ENCODE peak calls at places on chromosomes 1 and 21, in nine cellular contexts. One of them, this sample, is unnamed.

GRCh38 chr1:158112994-158113758 is 67.5 kb upstream of the CD1D start:
- DNase-seq in NT2/D1: peak
- DNase-seq in nucleus accumbens: no peak
- DNase-seq in activated CD8-positive, alpha-beta memory T cell treated with anti-CD3 and anti-CD28 coated beads, Interleukin-2, amount 10 ng/mL, durations not matched to agents 7 days and 5 days: no peak
- DNase-seq in stimulated activated CD8-positive, alpha-beta memory T cell treated with anti-CD3 and anti-CD28 coated beads, Interleukin-2, amount 100 ng/mL, for 48 hours: peak
- DNase-seq in AG10803: peak
- DNase-seq in H4: no peak
- DNase-seq in BJ: no peak
- DNase-seq in mesenchymal stem cell: peak
- DNase-seq in this sample: peak

GRCh38 chr1:162696286-162696862 is 64.1 kb downstream of the DDR2 start:
- DNase-seq in NT2/D1: peak
- DNase-seq in nucleus accumbens: no peak
- DNase-seq in activated CD8-positive, alpha-beta memory T cell treated with anti-CD3 and anti-CD28 coated beads, Interleukin-2, amount 10 ng/mL, durations not matched to agents 7 days and 5 days: no peak
- DNase-seq in stimulated activated CD8-positive, alpha-beta memory T cell treated with anti-CD3 and anti-CD28 coated beads, Interleukin-2, amount 100 ng/mL, for 48 hours: no peak
- DNase-seq in AG10803: peak
- DNase-seq in H4: peak
- DNase-seq in BJ: peak
- DNase-seq in mesenchymal stem cell: peak
- DNase-seq in this sample: no peak

GRCh38 chr1:107652976-107653375 is 312.0 kb downstream of the VAV3 start:
- DNase-seq in NT2/D1: no peak
- DNase-seq in nucleus accumbens: no peak
- DNase-seq in activated CD8-positive, alpha-beta memory T cell treated with anti-CD3 and anti-CD28 coated beads, Interleukin-2, amount 10 ng/mL, durations not matched to agents 7 days and 5 days: no peak
- DNase-seq in stimulated activated CD8-positive, alpha-beta memory T cell treated with anti-CD3 and anti-CD28 coated beads, Interleukin-2, amount 100 ng/mL, for 48 hours: no peak
- DNase-seq in AG10803: peak
- DNase-seq in H4: no peak
- DNase-seq in BJ: no peak
- DNase-seq in mesenchymal stem cell: no peak
- DNase-seq in this sample: no peak

GRCh38 chr1:19949016-19949415 is 25.6 kb upstream of the PLA2G2E start:
- DNase-seq in NT2/D1: no peak
- DNase-seq in nucleus accumbens: no peak
- DNase-seq in activated CD8-positive, alpha-beta memory T cell treated with anti-CD3 and anti-CD28 coated beads, Interleukin-2, amount 10 ng/mL, durations not matched to agents 7 days and 5 days: no peak
- DNase-seq in stimulated activated CD8-positive, alpha-beta memory T cell treated with anti-CD3 and anti-CD28 coated beads, Interleukin-2, amount 100 ng/mL, for 48 hours: no peak
- DNase-seq in AG10803: peak
- DNase-seq in H4: peak
- DNase-seq in BJ: peak
- DNase-seq in mesenchymal stem cell: peak
- DNase-seq in this sample: no peak

GRCh38 chr1:154351363-154352068 is 26.2 kb downstream of the ATP8B2 start:
- DNase-seq in NT2/D1: no peak
- DNase-seq in nucleus accumbens: no peak
- DNase-seq in activated CD8-positive, alpha-beta memory T cell treated with anti-CD3 and anti-CD28 coated beads, Interleukin-2, amount 10 ng/mL, durations not matched to agents 7 days and 5 days: no peak
- DNase-seq in stimulated activated CD8-positive, alpha-beta memory T cell treated with anti-CD3 and anti-CD28 coated beads, Interleukin-2, amount 100 ng/mL, for 48 hours: no peak
- DNase-seq in AG10803: no peak
- DNase-seq in H4: no peak
- DNase-seq in BJ: no peak
- DNase-seq in mesenchymal stem cell: no peak
- DNase-seq in this sample: peak

GRCh38 chr1:180539103-180539502 is 19.7 kb upstream of the OVAAL start:
- DNase-seq in NT2/D1: no peak
- DNase-seq in nucleus accumbens: no peak
- DNase-seq in activated CD8-positive, alpha-beta memory T cell treated with anti-CD3 and anti-CD28 coated beads, Interleukin-2, amount 10 ng/mL, durations not matched to agents 7 days and 5 days: no peak
- DNase-seq in stimulated activated CD8-positive, alpha-beta memory T cell treated with anti-CD3 and anti-CD28 coated beads, Interleukin-2, amount 100 ng/mL, for 48 hours: no peak
- DNase-seq in AG10803: no peak
- DNase-seq in H4: no peak
- DNase-seq in BJ: no peak
- DNase-seq in mesenchymal stem cell: no peak
- DNase-seq in this sample: no peak

GRCh38 chr1:212238552-212238951 is 46.7 kb upstream of the PPP2R5A start:
- DNase-seq in NT2/D1: no peak
- DNase-seq in nucleus accumbens: peak
- DNase-seq in activated CD8-positive, alpha-beta memory T cell treated with anti-CD3 and anti-CD28 coated beads, Interleukin-2, amount 10 ng/mL, durations not matched to agents 7 days and 5 days: no peak
- DNase-seq in stimulated activated CD8-positive, alpha-beta memory T cell treated with anti-CD3 and anti-CD28 coated beads, Interleukin-2, amount 100 ng/mL, for 48 hours: no peak
- DNase-seq in AG10803: peak
- DNase-seq in H4: no peak
- DNase-seq in BJ: no peak
- DNase-seq in mesenchymal stem cell: no peak
- DNase-seq in this sample: no peak

GRCh38 chr21:41147096-41147978 is 20.6 kb upstream of the BACE2 start:
- DNase-seq in NT2/D1: peak
- DNase-seq in nucleus accumbens: no peak
- DNase-seq in activated CD8-positive, alpha-beta memory T cell treated with anti-CD3 and anti-CD28 coated beads, Interleukin-2, amount 10 ng/mL, durations not matched to agents 7 days and 5 days: no peak
- DNase-seq in stimulated activated CD8-positive, alpha-beta memory T cell treated with anti-CD3 and anti-CD28 coated beads, Interleukin-2, amount 100 ng/mL, for 48 hours: no peak
- DNase-seq in AG10803: no peak
- DNase-seq in H4: no peak
- DNase-seq in BJ: no peak
- DNase-seq in mesenchymal stem cell: no peak
- DNase-seq in this sample: no peak

GRCh38 chr1:174556392-174556791 is 108.6 kb downstream of the GPR52 start:
- DNase-seq in NT2/D1: no peak
- DNase-seq in nucleus accumbens: no peak
- DNase-seq in activated CD8-positive, alpha-beta memory T cell treated with anti-CD3 and anti-CD28 coated beads, Interleukin-2, amount 10 ng/mL, durations not matched to agents 7 days and 5 days: no peak
- DNase-seq in stimulated activated CD8-positive, alpha-beta memory T cell treated with anti-CD3 and anti-CD28 coated beads, Interleukin-2, amount 100 ng/mL, for 48 hours: no peak
- DNase-seq in AG10803: no peak
- DNase-seq in H4: no peak
- DNase-seq in BJ: no peak
- DNase-seq in mesenchymal stem cell: no peak
- DNase-seq in this sample: no peak

GRCh38 chr1:55817027-55817426 is 601.9 kb upstream of the USP24 start:
- DNase-seq in NT2/D1: no peak
- DNase-seq in nucleus accumbens: no peak
- DNase-seq in activated CD8-positive, alpha-beta memory T cell treated with anti-CD3 and anti-CD28 coated beads, Interleukin-2, amount 10 ng/mL, durations not matched to agents 7 days and 5 days: no peak
- DNase-seq in stimulated activated CD8-positive, alpha-beta memory T cell treated with anti-CD3 and anti-CD28 coated beads, Interleukin-2, amount 100 ng/mL, for 48 hours: no peak
- DNase-seq in AG10803: no peak
- DNase-seq in H4: no peak
- DNase-seq in BJ: no peak
- DNase-seq in mesenchymal stem cell: no peak
- DNase-seq in this sample: no peak

GRCh38 chr1:8858888-8859706 is 19.4 kb downstream of the ENO1 start:
- DNase-seq in NT2/D1: no peak
- DNase-seq in nucleus accumbens: no peak
- DNase-seq in activated CD8-positive, alpha-beta memory T cell treated with anti-CD3 and anti-CD28 coated beads, Interleukin-2, amount 10 ng/mL, durations not matched to agents 7 days and 5 days: peak
- DNase-seq in stimulated activated CD8-positive, alpha-beta memory T cell treated with anti-CD3 and anti-CD28 coated beads, Interleukin-2, amount 100 ng/mL, for 48 hours: no peak
- DNase-seq in AG10803: peak
- DNase-seq in H4: peak
- DNase-seq in BJ: no peak
- DNase-seq in mesenchymal stem cell: peak
- DNase-seq in this sample: no peak

GRCh38 chr1:203219934-203220333 is 9.5 kb downstream of the CHIT1 start:
- DNase-seq in NT2/D1: no peak
- DNase-seq in nucleus accumbens: no peak
- DNase-seq in activated CD8-positive, alpha-beta memory T cell treated with anti-CD3 and anti-CD28 coated beads, Interleukin-2, amount 10 ng/mL, durations not matched to agents 7 days and 5 days: no peak
- DNase-seq in stimulated activated CD8-positive, alpha-beta memory T cell treated with anti-CD3 and anti-CD28 coated beads, Interleukin-2, amount 100 ng/mL, for 48 hours: no peak
- DNase-seq in AG10803: no peak
- DNase-seq in H4: no peak
- DNase-seq in BJ: no peak
- DNase-seq in mesenchymal stem cell: no peak
- DNase-seq in this sample: no peak

GRCh38 chr1:46822248-46822826 is 23.5 kb downstream of the CYP4B1 start:
- DNase-seq in NT2/D1: peak
- DNase-seq in nucleus accumbens: no peak
- DNase-seq in activated CD8-positive, alpha-beta memory T cell treated with anti-CD3 and anti-CD28 coated beads, Interleukin-2, amount 10 ng/mL, durations not matched to agents 7 days and 5 days: no peak
- DNase-seq in stimulated activated CD8-positive, alpha-beta memory T cell treated with anti-CD3 and anti-CD28 coated beads, Interleukin-2, amount 100 ng/mL, for 48 hours: no peak
- DNase-seq in AG10803: no peak
- DNase-seq in H4: peak
- DNase-seq in BJ: no peak
- DNase-seq in mesenchymal stem cell: no peak
- DNase-seq in this sample: no peak

GRCh38 chr1:229582011-229582694 is 23.6 kb upstream of the ABCB10 start:
- DNase-seq in NT2/D1: no peak
- DNase-seq in nucleus accumbens: peak
- DNase-seq in activated CD8-positive, alpha-beta memory T cell treated with anti-CD3 and anti-CD28 coated beads, Interleukin-2, amount 10 ng/mL, durations not matched to agents 7 days and 5 days: no peak
- DNase-seq in stimulated activated CD8-positive, alpha-beta memory T cell treated with anti-CD3 and anti-CD28 coated beads, Interleukin-2, amount 100 ng/mL, for 48 hours: no peak
- DNase-seq in AG10803: no peak
- DNase-seq in H4: no peak
- DNase-seq in BJ: no peak
- DNase-seq in mesenchymal stem cell: no peak
- DNase-seq in this sample: no peak

GRCh38 chr1:93613895-93614294 is 67.7 kb downstream of the BCAR3 start:
- DNase-seq in NT2/D1: no peak
- DNase-seq in nucleus accumbens: no peak
- DNase-seq in activated CD8-positive, alpha-beta memory T cell treated with anti-CD3 and anti-CD28 coated beads, Interleukin-2, amount 10 ng/mL, durations not matched to agents 7 days and 5 days: no peak
- DNase-seq in stimulated activated CD8-positive, alpha-beta memory T cell treated with anti-CD3 and anti-CD28 coated beads, Interleukin-2, amount 100 ng/mL, for 48 hours: no peak
- DNase-seq in AG10803: peak
- DNase-seq in H4: no peak
- DNase-seq in BJ: no peak
- DNase-seq in mesenchymal stem cell: no peak
- DNase-seq in this sample: no peak

GRCh38 chr1:11862890-11863289 is 4.1 kb upstream of the NPPB start:
- DNase-seq in NT2/D1: no peak
- DNase-seq in nucleus accumbens: no peak
- DNase-seq in activated CD8-positive, alpha-beta memory T cell treated with anti-CD3 and anti-CD28 coated beads, Interleukin-2, amount 10 ng/mL, durations not matched to agents 7 days and 5 days: no peak
- DNase-seq in stimulated activated CD8-positive, alpha-beta memory T cell treated with anti-CD3 and anti-CD28 coated beads, Interleukin-2, amount 100 ng/mL, for 48 hours: no peak
- DNase-seq in AG10803: no peak
- DNase-seq in H4: no peak
- DNase-seq in BJ: no peak
- DNase-seq in mesenchymal stem cell: no peak
- DNase-seq in this sample: no peak

GRCh38 chr1:23726669-23727068 is 16.6 kb upstream of the ELOA start:
- DNase-seq in NT2/D1: no peak
- DNase-seq in nucleus accumbens: no peak
- DNase-seq in activated CD8-positive, alpha-beta memory T cell treated with anti-CD3 and anti-CD28 coated beads, Interleukin-2, amount 10 ng/mL, durations not matched to agents 7 days and 5 days: no peak
- DNase-seq in stimulated activated CD8-positive, alpha-beta memory T cell treated with anti-CD3 and anti-CD28 coated beads, Interleukin-2, amount 100 ng/mL, for 48 hours: no peak
- DNase-seq in AG10803: peak
- DNase-seq in H4: no peak
- DNase-seq in BJ: no peak
- DNase-seq in mesenchymal stem cell: no peak
- DNase-seq in this sample: no peak

GRCh38 chr1:13764933-13765332 is 64.9 kb downstream of the PRDM2 start:
- DNase-seq in NT2/D1: no peak
- DNase-seq in nucleus accumbens: no peak
- DNase-seq in activated CD8-positive, alpha-beta memory T cell treated with anti-CD3 and anti-CD28 coated beads, Interleukin-2, amount 10 ng/mL, durations not matched to agents 7 days and 5 days: no peak
- DNase-seq in stimulated activated CD8-positive, alpha-beta memory T cell treated with anti-CD3 and anti-CD28 coated beads, Interleukin-2, amount 100 ng/mL, for 48 hours: peak
- DNase-seq in AG10803: no peak
- DNase-seq in H4: no peak
- DNase-seq in BJ: no peak
- DNase-seq in mesenchymal stem cell: peak
- DNase-seq in this sample: no peak

GRCh38 chr21:35635261-35635660 is 425.1 kb downstream of the SETD4 start:
- DNase-seq in NT2/D1: no peak
- DNase-seq in nucleus accumbens: no peak
- DNase-seq in activated CD8-positive, alpha-beta memory T cell treated with anti-CD3 and anti-CD28 coated beads, Interleukin-2, amount 10 ng/mL, durations not matched to agents 7 days and 5 days: no peak
- DNase-seq in stimulated activated CD8-positive, alpha-beta memory T cell treated with anti-CD3 and anti-CD28 coated beads, Interleukin-2, amount 100 ng/mL, for 48 hours: no peak
- DNase-seq in AG10803: peak
- DNase-seq in H4: no peak
- DNase-seq in BJ: peak
- DNase-seq in mesenchymal stem cell: peak
- DNase-seq in this sample: no peak

GRCh38 chr1:2374260-2375155 is 16.8 kb downstream of the MORN1 start:
- DNase-seq in NT2/D1: no peak
- DNase-seq in nucleus accumbens: no peak
- DNase-seq in activated CD8-positive, alpha-beta memory T cell treated with anti-CD3 and anti-CD28 coated beads, Interleukin-2, amount 10 ng/mL, durations not matched to agents 7 days and 5 days: no peak
- DNase-seq in stimulated activated CD8-positive, alpha-beta memory T cell treated with anti-CD3 and anti-CD28 coated beads, Interleukin-2, amount 100 ng/mL, for 48 hours: no peak
- DNase-seq in AG10803: no peak
- DNase-seq in H4: no peak
- DNase-seq in BJ: no peak
- DNase-seq in mesenchymal stem cell: no peak
- DNase-seq in this sample: no peak

GRCh38 chr1:227934476-227935313 is 13.0 kb downstream of the WNT9A start:
- DNase-seq in NT2/D1: no peak
- DNase-seq in nucleus accumbens: no peak
- DNase-seq in activated CD8-positive, alpha-beta memory T cell treated with anti-CD3 and anti-CD28 coated beads, Interleukin-2, amount 10 ng/mL, durations not matched to agents 7 days and 5 days: peak
- DNase-seq in stimulated activated CD8-positive, alpha-beta memory T cell treated with anti-CD3 and anti-CD28 coated beads, Interleukin-2, amount 100 ng/mL, for 48 hours: no peak
- DNase-seq in AG10803: peak
- DNase-seq in H4: peak
- DNase-seq in BJ: no peak
- DNase-seq in mesenchymal stem cell: peak
- DNase-seq in this sample: no peak

GRCh38 chr1:243732627-243733026 is 117.4 kb downstream of the AKT3 start:
- DNase-seq in NT2/D1: peak
- DNase-seq in nucleus accumbens: no peak
- DNase-seq in activated CD8-positive, alpha-beta memory T cell treated with anti-CD3 and anti-CD28 coated beads, Interleukin-2, amount 10 ng/mL, durations not matched to agents 7 days and 5 days: no peak
- DNase-seq in stimulated activated CD8-positive, alpha-beta memory T cell treated with anti-CD3 and anti-CD28 coated beads, Interleukin-2, amount 100 ng/mL, for 48 hours: no peak
- DNase-seq in AG10803: no peak
- DNase-seq in H4: no peak
- DNase-seq in BJ: no peak
- DNase-seq in mesenchymal stem cell: no peak
- DNase-seq in this sample: no peak

GRCh38 chr1:97989094-97989680 is 68.4 kb upstream of the DPYD start:
- DNase-seq in NT2/D1: no peak
- DNase-seq in nucleus accumbens: no peak
- DNase-seq in activated CD8-positive, alpha-beta memory T cell treated with anti-CD3 and anti-CD28 coated beads, Interleukin-2, amount 10 ng/mL, durations not matched to agents 7 days and 5 days: no peak
- DNase-seq in stimulated activated CD8-positive, alpha-beta memory T cell treated with anti-CD3 and anti-CD28 coated beads, Interleukin-2, amount 100 ng/mL, for 48 hours: no peak
- DNase-seq in AG10803: peak
- DNase-seq in H4: no peak
- DNase-seq in BJ: no peak
- DNase-seq in mesenchymal stem cell: no peak
- DNase-seq in this sample: no peak

GRCh38 chr1:147773215-147773715 is 12.9 kb upstream of the GJA5 start:
- DNase-seq in NT2/D1: no peak
- DNase-seq in nucleus accumbens: no peak
- DNase-seq in activated CD8-positive, alpha-beta memory T cell treated with anti-CD3 and anti-CD28 coated beads, Interleukin-2, amount 10 ng/mL, durations not matched to agents 7 days and 5 days: no peak
- DNase-seq in stimulated activated CD8-positive, alpha-beta memory T cell treated with anti-CD3 and anti-CD28 coated beads, Interleukin-2, amount 100 ng/mL, for 48 hours: no peak
- DNase-seq in AG10803: no peak
- DNase-seq in H4: no peak
- DNase-seq in BJ: no peak
- DNase-seq in mesenchymal stem cell: no peak
- DNase-seq in this sample: no peak

GRCh38 chr1:157233131-157233530 is 94.9 kb upstream of the ETV3 start:
- DNase-seq in NT2/D1: no peak
- DNase-seq in nucleus accumbens: no peak
- DNase-seq in activated CD8-positive, alpha-beta memory T cell treated with anti-CD3 and anti-CD28 coated beads, Interleukin-2, amount 10 ng/mL, durations not matched to agents 7 days and 5 days: no peak
- DNase-seq in stimulated activated CD8-positive, alpha-beta memory T cell treated with anti-CD3 and anti-CD28 coated beads, Interleukin-2, amount 100 ng/mL, for 48 hours: no peak
- DNase-seq in AG10803: no peak
- DNase-seq in H4: no peak
- DNase-seq in BJ: no peak
- DNase-seq in mesenchymal stem cell: no peak
- DNase-seq in this sample: no peak

GRCh38 chr1:96524100-96524499 is 197.5 kb upstream of the PTBP2 start:
- DNase-seq in NT2/D1: no peak
- DNase-seq in nucleus accumbens: no peak
- DNase-seq in activated CD8-positive, alpha-beta memory T cell treated with anti-CD3 and anti-CD28 coated beads, Interleukin-2, amount 10 ng/mL, durations not matched to agents 7 days and 5 days: no peak
- DNase-seq in stimulated activated CD8-positive, alpha-beta memory T cell treated with anti-CD3 and anti-CD28 coated beads, Interleukin-2, amount 100 ng/mL, for 48 hours: no peak
- DNase-seq in AG10803: no peak
- DNase-seq in H4: no peak
- DNase-seq in BJ: no peak
- DNase-seq in mesenchymal stem cell: no peak
- DNase-seq in this sample: no peak